ENCODE peak calls at places on chromosomes 5 and 9, in nine cellular contexts. P is stimulated activated effector memory CD8-positive, alpha-beta T cell treated with anti-CD3 and anti-CD28 coated beads, Interleukin-12 subunit alpha, Interleukin-12 subunit beta, amount 100 ng/mL, for 72 hours; S is naive B cell; R is fibroblast of lung; H is stimulated activated CD8-positive, alpha-beta memory T cell treated with anti-CD3 and anti-CD28 coated beads, Interleukin-2, amount 100 ng/mL, for 48 hours; T is activated CD4-positive, alpha-beta T cell treated with anti-CD3 and anti-CD28 coated beads for 24 hours; K is NCI-H1105 treated with DMSO at 0.1 percent for 48 hours; A is GM23248; N is endothelial cell. I is an unnamed sample.

GRCh38 chr5:141560725-141561483 is 57.9 kb downstream of the DIAPH1 start:
- DNase-seq in P (no peak), S (no peak), R (peak; percentile 97), H (no peak), T (no peak), K (peak; percentile 93), A (peak; percentile 96), N (peak; percentile 75), I (no peak)

GRCh38 chr9:407255-407654 is 192.6 kb downstream of the DOCK8 start:
- DNase-seq in P (no peak), S (no peak), R (no peak), H (no peak), T (no peak), K (no peak), A (no peak), N (no peak), I (no peak)

GRCh38 chr9:129210125-129210524 is 32.1 kb upstream of the IER5L start:
- DNase-seq in P (no peak), S (no peak), R (no peak), H (no peak), T (no peak), K (no peak), A (no peak), N (no peak), I (no peak)

GRCh38 chr5:74332654-74333053 is 307.9 kb downstream of the ENC1 start:
- DNase-seq in P (no peak), S (no peak), R (no peak), H (no peak), T (no peak), K (no peak), A (no peak), N (no peak), I (no peak)

GRCh38 chr5:169548315-169548714 is 35.3 kb upstream of the SPDL1 start:
- DNase-seq in P (no peak), S (no peak), R (peak; percentile 54), H (no peak), T (no peak), K (no peak), A (peak; percentile 87), N (no peak), I (no peak)

GRCh38 chr5:177122566-177122965 is 11.0 kb upstream of the NSD1 start:
- DNase-seq in P (no peak), S (no peak), R (no peak), H (no peak), T (no peak), K (no peak), A (no peak), N (no peak), I (no peak)

GRCh38 chr5:44774279-44774880 is 34.4 kb upstream of the MRPS30 start:
- DNase-seq in P (no peak), S (peak; percentile 1), R (peak; percentile 56), H (no peak), T (no peak), K (peak; percentile 71), A (peak; percentile 76), N (no peak), I (no peak)

GRCh38 chr9:137880160-137880975 is 2.8 kb downstream of the CACNA1B start:
- DNase-seq in P (no peak), S (no peak), R (no peak), H (no peak), T (no peak), K (no peak), A (no peak), N (no peak), I (no peak)

GRCh38 chr9:136821333-136822031 is 13.7 kb downstream of the RABL6 start:
- DNase-seq in P (no peak), S (no peak), R (peak; percentile 55), H (no peak), T (no peak), K (no peak), A (peak; percentile 18), N (peak; percentile 47), I (no peak)

GRCh38 chr5:172102913-172103629 is 85.0 kb downstream of the STK10 start:
- DNase-seq in P (no peak), S (no peak), R (peak; percentile 99), H (peak; percentile 27), T (no peak), K (no peak), A (peak; percentile 99), N (peak; percentile 46), I (no peak)

GRCh38 chr5:140827704-140828401 is at the start of gene PCDHA6:
- DNase-seq in P (no peak), S (no peak), R (no peak), H (no peak), T (no peak), K (no peak), A (peak; percentile 2), N (no peak), I (no peak)

GRCh38 chr5:63495225-63495624 is 467.0 kb downstream of the HTR1A start:
- DNase-seq in P (no peak), S (no peak), R (no peak), H (no peak), T (no peak), K (no peak), A (no peak), N (no peak), I (no peak)

GRCh38 chr5:69024241-69024651 is 69.6 kb upstream of the SLC30A5 start:
- DNase-seq in P (no peak), S (no peak), R (peak; percentile 19), H (no peak), T (no peak), K (peak; percentile 32), A (peak; percentile 52), N (peak; percentile 12), I (no peak)

GRCh38 chr5:144567416-144567770 is 396.7 kb downstream of the KCTD16 start:
- DNase-seq in P (no peak), S (no peak), R (peak; percentile 66), H (no peak), T (no peak), K (no peak), A (peak; percentile 25), N (no peak), I (no peak)